ENCODE peak calls at places on chromosomes 1 and 21, in four cellular contexts. O, U, H and P are unnamed samples.

GRCh38 chr1:160375788-160376524 is 9.1 kb downstream of the NHLH1 start:
- DNase-seq in O (no peak), H (no peak), U (peak), P (peak)

GRCh38 chr1:198531891-198532290 is 8.6 kb downstream of the ATP6V1G3 start:
- DNase-seq in O (no peak), H (no peak), U (no peak), P (no peak)

GRCh38 chr1:34330061-34330460 is 153.4 kb downstream of the C1orf94 start:
- DNase-seq in O (no peak), U (no peak), H (no peak), P (no peak)

GRCh38 chr21:43827015-43827611 is 37.7 kb downstream of the RRP1 start:
- DNase-seq in H (no peak), O (peak), U (peak), P (no peak)

GRCh38 chr1:111719561-111720239 is 19.5 kb downstream of the INKA2 start:
- DNase-seq in U (no peak), H (no peak), O (no peak), P (no peak)

GRCh38 chr21:17231124-17231523 is 281.7 kb upstream of the CXADR start:
- DNase-seq in U (no peak), O (no peak), H (no peak), P (no peak)

GRCh38 chr21:33685613-33686197 is 43.4 kb downstream of the ITSN1 start:
- DNase-seq in H (no peak), O (no peak), U (peak), P (no peak)

GRCh38 chr1:17866451-17867029 is 111.4 kb downstream of the ACTL8 start:
- DNase-seq in H (no peak), O (peak), U (peak), P (no peak)

GRCh38 chr1:21397813-21398188 is 42.1 kb upstream of the NBPF3 start:
- DNase-seq in U (no peak), O (no peak), H (no peak), P (no peak)

GRCh38 chr1:196277860-196278259 is 330.4 kb downstream of the KCNT2 start:
- DNase-seq in H (no peak), O (no peak), U (no peak), P (no peak)

GRCh38 chr1:160795951-160796383 is at the start of gene LY9:
- DNase-seq in U (no peak), O (no peak), H (no peak), P (peak)

GRCh38 chr1:228935198-228935663 is 200.0 kb downstream of the RHOU start:
- DNase-seq in H (no peak), O (peak), U (no peak), P (no peak)

GRCh38 chr1:59814901-59815825 is at the start of gene HOOK1:
- DNase-seq in O (peak), U (peak), H (no peak), P (peak)

GRCh38 chr1:185862235-185862634 is 128.0 kb downstream of the HMCN1 start:
- DNase-seq in U (peak), O (peak), H (no peak), P (no peak)

GRCh38 chr1:162538815-162539431 is 22.6 kb upstream of the UAP1 start:
- DNase-seq in U (peak), O (no peak), H (no peak), P (no peak)

GRCh38 chr1:213874789-213875188 is 113.0 kb upstream of the PROX1 start:
- DNase-seq in H (no peak), O (no peak), U (no peak), P (no peak)

GRCh38 chr1:41762251-41762650 is 156.5 kb downstream of the HIVEP3 start:
- DNase-seq in O (no peak), H (no peak), U (no peak), P (no peak)

GRCh38 chr1:201597551-201598230 is 58.8 kb downstream of the NAV1 start:
- DNase-seq in U (no peak), H (peak), O (no peak), P (no peak)

GRCh38 chr1:4059270-4059669 is 159.2 kb upstream of the C1orf174 start:
- DNase-seq in H (no peak), O (no peak), U (no peak), P (no peak)

GRCh38 chr1:45134468-45134873 is 71.9 kb downstream of the ZSWIM5 start:
- DNase-seq in U (no peak), O (peak), H (no peak), P (no peak)

GRCh38 chr1:218887141-218887925 is 286.3 kb upstream of the LYPLAL1 start:
- DNase-seq in O (no peak), H (no peak), U (no peak), P (no peak)

GRCh38 chr1:85091647-85092295 is 43.5 kb upstream of the MCOLN3 start:
- DNase-seq in U (no peak), O (no peak), H (no peak), P (no peak)

GRCh38 chr1:167821969-167822685 is 91.8 kb downstream of the ADCY10 start:
- DNase-seq in O (no peak), U (no peak), H (no peak), P (no peak)

GRCh38 chr1:248622491-248623106 is 12.3 kb downstream of the OR2T11 start:
- DNase-seq in H (no peak), U (peak), O (no peak), P (no peak)

GRCh38 chr1:200968469-200969410 is 54.8 kb downstream of the KIF21B start:
- DNase-seq in H (no peak), O (no peak), U (no peak), P (no peak)

GRCh38 chr1:153597206-153597605 is 15.7 kb downstream of the S100A16 start:
- DNase-seq in U (peak), H (no peak), O (no peak), P (no peak)

GRCh38 chr1:110087812-110088738 is 17.6 kb upstream of the ALX3 start:
- DNase-seq in O (peak), H (peak), U (peak), P (no peak)

GRCh38 chr1:37755290-37755689 is 9.6 kb downstream of the EPHA10 start:
- DNase-seq in H (no peak), O (peak), U (no peak), P (no peak)

GRCh38 chr1:200099040-200099439 is 71.5 kb downstream of the NR5A2 start:
- DNase-seq in U (no peak), O (no peak), H (no peak), P (no peak)

GRCh38 chr1:27665016-27665651 is 6.9 kb downstream of the IFI6 start:
- DNase-seq in H (no peak), U (no peak), O (no peak), P (no peak)

GRCh38 chr1:208909011-208909410 is 664.8 kb upstream of the PLXNA2 start:
- DNase-seq in H (no peak), O (no peak), U (no peak), P (no peak)

GRCh38 chr1:23116921-23117699 is 51.5 kb downstream of the LUZP1 start:
- DNase-seq in O (no peak), H (no peak), U (no peak), P (no peak)

GRCh38 chr1:30732277-30732996 is 9.1 kb upstream of the MATN1 start:
- DNase-seq in O (no peak), H (no peak), U (no peak), P (no peak)

GRCh38 chr1:34639701-34640100 is 115.1 kb upstream of the GJB5 start:
- DNase-seq in H (no peak), U (no peak), O (no peak), P (no peak)

GRCh38 chr1:231252336-231252735 is 11.3 kb downstream of the GNPAT start:
- DNase-seq in U (no peak), O (no peak), H (no peak), P (no peak)

GRCh38 chr1:116847688-116848531 is 61.8 kb upstream of the PTGFRN start:
- DNase-seq in O (no peak), U (peak), H (no peak), P (no peak)

GRCh38 chr1:111489604-111490003 is 13.8 kb downstream of the ADORA3 start:
- DNase-seq in O (no peak), H (no peak), U (no peak), P (no peak)

GRCh38 chr1:187490261-187490660 is 661.5 kb downstream of the PLA2G4A start:
- DNase-seq in H (no peak), O (no peak), U (peak), P (no peak)

GRCh38 chr1:76289692-76290091 is 215.1 kb downstream of the ST6GALNAC3 start:
- DNase-seq in U (no peak), O (no peak), H (no peak), P (no peak)

DNA sequence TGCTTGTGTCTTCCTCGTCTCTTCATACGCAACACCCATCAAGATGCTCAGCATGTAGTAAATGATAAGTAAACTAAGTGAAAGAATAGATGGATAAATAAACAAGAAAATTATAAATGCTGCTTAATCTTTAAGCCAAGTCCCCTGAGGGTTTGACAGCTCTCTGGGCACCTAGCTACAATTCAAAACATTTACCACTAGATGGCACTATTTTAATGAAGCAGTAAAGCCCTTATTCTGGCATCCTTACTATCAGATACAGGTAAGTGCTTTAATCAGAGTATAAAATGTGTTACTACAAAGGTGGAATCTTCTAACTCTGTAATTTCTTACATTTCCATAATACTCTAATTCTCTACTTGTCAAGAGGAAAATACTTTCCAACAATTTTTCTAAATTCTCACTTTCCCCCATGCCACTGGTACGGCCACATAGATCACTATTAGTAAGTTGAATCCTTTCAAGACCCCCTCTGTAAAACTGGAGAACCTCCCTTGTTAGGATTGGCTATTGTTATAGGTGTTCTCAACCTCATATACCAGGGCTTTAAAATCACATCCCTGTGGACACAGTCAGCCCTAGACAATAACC is 137.8 kb downstream of the BARHL2 start:
- DNase-seq in H (no peak), O (peak), U (peak), P (no peak)
- TF ChIP-seq CTCF in H (peak), O (peak), U (peak), P (peak)

GRCh38 chr1:25621876-25622275 is 5.3 kb downstream of the MAN1C1 start:
- DNase-seq in O (no peak), U (no peak), H (no peak), P (no peak)

GRCh38 chr1:25624155-25624554 is 7.6 kb downstream of the MAN1C1 start:
- DNase-seq in H (no peak), U (no peak), O (no peak), P (no peak)

GRCh38 chr1:25623731-25624130 is 7.1 kb downstream of the MAN1C1 start:
- DNase-seq in H (no peak), U (no peak), O (no peak), P (no peak)

GRCh38 chr1:25623007-25623406 is 6.4 kb downstream of the MAN1C1 start:
- DNase-seq in O (no peak), H (no peak), U (no peak), P (no peak)

DNA sequence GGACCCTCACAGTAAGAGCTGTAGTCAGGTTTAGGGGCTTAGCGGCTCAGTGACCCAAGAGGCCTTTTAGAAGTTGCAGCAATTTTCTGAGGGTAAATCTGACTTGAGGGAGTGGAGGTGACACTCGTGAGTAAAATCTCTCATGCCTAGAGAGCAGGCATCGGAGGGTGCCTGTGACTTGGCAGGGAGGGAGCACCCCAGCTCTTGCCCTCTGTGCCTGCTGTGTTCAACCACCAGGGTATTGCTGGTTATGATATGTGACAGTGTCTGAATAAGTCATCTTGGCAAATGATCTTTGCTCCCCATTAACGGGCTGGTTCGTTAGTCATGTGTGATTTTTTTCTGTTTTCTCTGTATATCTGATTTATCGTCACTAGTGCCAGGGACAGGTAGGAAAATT is 5.9 kb downstream of the MAN1C1 start:
- DNase-seq in U (no peak), H (no peak), O (no peak), P (no peak)
- TF ChIP-seq CTCF in U (no peak), H (no peak), O (no peak), P (no peak)

DNA sequence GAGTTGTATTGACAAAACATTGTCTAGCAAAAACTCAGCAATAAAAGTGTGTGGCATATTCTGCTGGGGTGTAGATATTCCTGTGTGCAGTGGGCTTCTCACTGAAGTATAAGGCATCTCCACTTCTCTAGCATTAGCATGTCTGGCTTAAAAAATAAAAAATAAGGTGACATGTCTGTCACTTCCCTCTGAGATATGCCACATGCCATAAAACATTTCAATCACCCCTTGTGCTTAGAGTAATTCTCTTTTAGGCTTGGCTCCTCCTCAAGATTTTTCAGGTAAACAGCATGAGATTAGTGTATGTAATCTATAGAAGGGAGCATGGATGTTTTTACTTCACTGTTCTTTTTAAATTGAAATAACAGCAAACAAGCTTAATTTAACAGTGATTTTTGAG is 194.4 kb upstream of the SNX7 start:
- DNase-seq in H (no peak), O (no peak), U (no peak), P (no peak)
- TF ChIP-seq CTCF in H (no peak), O (no peak), U (no peak), P (no peak)

DNA sequence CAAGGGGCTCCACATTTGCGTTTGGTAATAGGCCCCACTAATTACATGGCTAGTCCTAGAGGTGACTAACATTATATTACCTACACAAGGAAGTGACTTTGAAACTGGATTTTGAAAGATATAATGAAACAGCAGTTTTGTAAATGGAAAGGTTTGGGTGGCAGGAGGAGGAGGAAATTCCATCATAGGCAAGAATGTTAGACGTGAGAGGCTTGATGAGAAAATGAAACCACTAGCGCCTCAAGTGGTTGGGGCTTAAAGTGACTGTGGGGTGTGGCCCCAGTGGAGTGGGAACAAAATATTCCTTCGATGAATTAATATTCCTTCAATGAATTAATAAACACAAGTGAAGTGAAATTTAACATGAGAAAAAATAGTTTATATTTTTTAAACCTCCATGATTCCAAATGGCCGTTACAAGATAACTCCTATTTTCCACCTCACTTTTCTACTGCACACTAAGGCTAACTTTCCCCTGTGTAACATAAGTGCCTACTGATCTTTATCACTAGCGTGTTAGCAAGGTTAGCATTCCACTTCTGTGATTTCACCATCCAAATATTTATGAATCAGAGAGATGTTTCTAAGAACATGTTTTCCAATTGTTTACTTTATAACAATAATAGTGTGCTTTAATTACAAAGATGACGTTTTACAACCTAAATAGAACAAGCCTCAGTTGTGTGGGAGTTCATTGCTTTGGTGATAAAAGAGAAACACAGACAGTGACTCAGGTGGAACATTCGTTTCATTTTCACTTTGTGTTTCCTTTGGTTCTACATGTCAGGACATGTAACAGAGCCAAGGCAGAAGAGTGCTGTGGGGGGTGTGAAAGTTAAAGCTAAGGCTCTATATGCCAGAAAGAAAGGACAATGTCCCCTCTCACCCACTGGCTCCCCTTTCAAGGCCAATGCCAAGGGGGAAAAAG is 12.5 kb upstream of the ATF3 start:
- DNase-seq in H (peak), U (peak), O (peak), P (peak)
- TF ChIP-seq CTCF in H (peak), U (peak), O (peak), P (peak)

DNA sequence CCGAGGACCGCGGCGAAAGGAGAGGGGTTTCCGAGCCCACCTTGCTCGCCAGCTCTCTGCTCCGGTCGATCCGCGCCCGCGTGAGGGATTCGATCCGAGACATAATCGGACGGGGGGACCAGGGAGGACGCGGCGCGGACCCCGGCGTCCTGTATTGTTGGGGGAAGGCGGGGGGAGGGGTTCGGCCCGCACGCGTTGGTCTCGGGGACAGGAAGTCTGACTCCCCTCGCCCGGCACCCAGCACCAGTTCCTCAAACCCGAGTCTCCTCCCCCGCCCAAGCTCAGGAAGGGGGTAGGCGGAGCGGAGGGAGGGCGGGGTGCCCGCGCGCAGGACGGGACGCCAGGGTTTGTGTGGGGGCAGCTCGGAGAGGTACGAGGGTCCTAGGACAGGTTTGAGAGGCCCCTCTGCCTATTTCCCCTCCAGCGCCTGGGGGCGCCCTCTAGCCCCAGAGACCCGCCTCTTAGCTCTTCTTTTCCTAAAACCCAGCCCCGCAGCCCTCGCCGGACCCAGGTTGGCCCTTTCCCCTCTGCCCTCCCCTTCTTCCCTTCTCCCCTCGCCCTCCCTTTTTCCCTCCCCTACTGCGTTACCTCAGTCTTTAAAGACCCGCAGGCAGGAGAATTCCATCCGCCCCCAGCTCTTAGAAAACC is at the start of gene ARHGEF2:
- DNase-seq in O (peak), H (peak), U (peak), P (peak)
- TF ChIP-seq CTCF in O (peak), H (no peak), U (peak), P (no peak)

DNA sequence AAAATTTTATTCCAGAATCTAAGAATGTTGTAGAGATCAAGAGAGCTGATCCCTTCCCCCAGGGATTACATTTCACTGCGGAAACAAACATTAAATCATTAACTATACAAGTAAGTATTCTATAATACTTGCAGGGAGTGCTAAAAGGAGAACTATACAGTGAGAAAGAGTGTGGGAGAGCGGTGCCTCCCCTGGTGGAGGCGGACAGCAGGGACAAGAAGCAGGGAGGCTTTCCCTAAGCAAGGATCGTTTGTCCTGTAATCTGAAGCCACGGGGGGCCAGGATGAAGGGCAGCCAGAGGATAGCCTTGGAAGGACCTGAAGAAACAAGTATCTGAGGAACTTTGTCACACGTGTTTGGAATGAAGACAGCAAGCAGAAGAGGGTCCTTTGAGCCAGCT is 40.1 kb downstream of the SLC9C2 start:
- DNase-seq in H (no peak), U (no peak), O (no peak), P (no peak)
- TF ChIP-seq CTCF in H (no peak), U (peak), O (no peak), P (no peak)